ENCODE peak calls at places on chromosomes 3 and 15, in four cellular contexts. One of them, this sample, is unnamed.

GRCh38 chr3:12886106-12886679 is 44.8 kb upstream of the RPL32 start:
- DNase-seq in dorsolateral prefrontal cortex: no peak
- DNase-seq in OCI-LY7: peak; percentile 54
- DNase-seq in fibroblast of pulmonary artery: no peak
- DNase-seq in this sample: no peak

GRCh38 chr3:13083898-13084297 is 10.7 kb upstream of the IQSEC1 start:
- DNase-seq in dorsolateral prefrontal cortex: no peak
- DNase-seq in OCI-LY7: peak; percentile 88
- DNase-seq in fibroblast of pulmonary artery: no peak
- DNase-seq in this sample: peak; percentile 56

GRCh38 chr15:64776402-64776786 is 1.0 kb upstream of the RBPMS2 start:
- DNase-seq in dorsolateral prefrontal cortex: no peak
- DNase-seq in OCI-LY7: no peak
- DNase-seq in fibroblast of pulmonary artery: no peak
- DNase-seq in this sample: no peak

GRCh38 chr3:143970773-143971366 is 753 bp upstream of the DIPK2A start:
- DNase-seq in dorsolateral prefrontal cortex: peak; percentile 70
- DNase-seq in OCI-LY7: peak; percentile 71
- DNase-seq in fibroblast of pulmonary artery: no peak
- DNase-seq in this sample: peak; percentile 55

GRCh38 chr3:171285287-171285686 is 174.9 kb downstream of the TNIK start:
- DNase-seq in dorsolateral prefrontal cortex: no peak
- DNase-seq in OCI-LY7: no peak
- DNase-seq in fibroblast of pulmonary artery: no peak
- DNase-seq in this sample: no peak

GRCh38 chr15:101167791-101168462 is 83.9 kb downstream of the CHSY1 start:
- DNase-seq in dorsolateral prefrontal cortex: no peak
- DNase-seq in OCI-LY7: no peak
- DNase-seq in fibroblast of pulmonary artery: peak; percentile 95
- DNase-seq in this sample: no peak

GRCh38 chr3:170117134-170117533 is 64.4 kb downstream of the PHC3 start:
- DNase-seq in dorsolateral prefrontal cortex: no peak
- DNase-seq in OCI-LY7: peak; percentile 10
- DNase-seq in fibroblast of pulmonary artery: peak; percentile 20
- DNase-seq in this sample: no peak

GRCh38 chr3:32797776-32798175 is 20.0 kb upstream of the TRIM71 start:
- DNase-seq in dorsolateral prefrontal cortex: no peak
- DNase-seq in OCI-LY7: no peak
- DNase-seq in fibroblast of pulmonary artery: no peak
- DNase-seq in this sample: no peak

GRCh38 chr15:73575636-73576247 is 57.4 kb downstream of the NPTN start:
- DNase-seq in dorsolateral prefrontal cortex: no peak
- DNase-seq in OCI-LY7: no peak
- DNase-seq in fibroblast of pulmonary artery: peak; percentile 66
- DNase-seq in this sample: no peak

GRCh38 chr3:132418916-132419315 is 1.6 kb downstream of the DNAJC13 start:
- DNase-seq in dorsolateral prefrontal cortex: no peak
- DNase-seq in OCI-LY7: no peak
- DNase-seq in fibroblast of pulmonary artery: peak; percentile 40
- DNase-seq in this sample: no peak

GRCh38 chr3:107904536-107905066 is 186.2 kb downstream of the CD47 start:
- DNase-seq in dorsolateral prefrontal cortex: no peak
- DNase-seq in OCI-LY7: no peak
- DNase-seq in fibroblast of pulmonary artery: peak; percentile 28
- DNase-seq in this sample: no peak

GRCh38 chr3:55775366-55775765 is 288.3 kb upstream of the WNT5A start:
- DNase-seq in dorsolateral prefrontal cortex: no peak
- DNase-seq in OCI-LY7: no peak
- DNase-seq in fibroblast of pulmonary artery: no peak
- DNase-seq in this sample: no peak

GRCh38 chr15:94375997-94376396 is 144.6 kb downstream of the MCTP2 start:
- DNase-seq in dorsolateral prefrontal cortex: no peak
- DNase-seq in OCI-LY7: peak; percentile 13
- DNase-seq in fibroblast of pulmonary artery: no peak
- DNase-seq in this sample: no peak
- TF ChIP-seq CTCF in dorsolateral prefrontal cortex: no peak
- TF ChIP-seq CTCF in OCI-LY7: peak; percentile 54
- TF ChIP-seq CTCF in fibroblast of pulmonary artery: no peak
- TF ChIP-seq CTCF in this sample: no peak

GRCh38 chr3:65398953-65399352 is 639.8 kb downstream of the MAGI1 start:
- DNase-seq in dorsolateral prefrontal cortex: no peak
- DNase-seq in OCI-LY7: no peak
- DNase-seq in fibroblast of pulmonary artery: no peak
- DNase-seq in this sample: no peak
- TF ChIP-seq CTCF in dorsolateral prefrontal cortex: no peak
- TF ChIP-seq CTCF in OCI-LY7: no peak
- TF ChIP-seq CTCF in fibroblast of pulmonary artery: no peak
- TF ChIP-seq CTCF in this sample: no peak

GRCh38 chr3:119034256-119035013 is at the start of gene IGSF11:
- DNase-seq in dorsolateral prefrontal cortex: peak; percentile 92
- DNase-seq in OCI-LY7: peak; percentile 26
- DNase-seq in fibroblast of pulmonary artery: peak; percentile 38
- DNase-seq in this sample: peak; percentile 91
- TF ChIP-seq CTCF in dorsolateral prefrontal cortex: peak; percentile 78
- TF ChIP-seq CTCF in OCI-LY7: no peak
- TF ChIP-seq CTCF in fibroblast of pulmonary artery: no peak
- TF ChIP-seq CTCF in this sample: peak; percentile 91

DNA sequence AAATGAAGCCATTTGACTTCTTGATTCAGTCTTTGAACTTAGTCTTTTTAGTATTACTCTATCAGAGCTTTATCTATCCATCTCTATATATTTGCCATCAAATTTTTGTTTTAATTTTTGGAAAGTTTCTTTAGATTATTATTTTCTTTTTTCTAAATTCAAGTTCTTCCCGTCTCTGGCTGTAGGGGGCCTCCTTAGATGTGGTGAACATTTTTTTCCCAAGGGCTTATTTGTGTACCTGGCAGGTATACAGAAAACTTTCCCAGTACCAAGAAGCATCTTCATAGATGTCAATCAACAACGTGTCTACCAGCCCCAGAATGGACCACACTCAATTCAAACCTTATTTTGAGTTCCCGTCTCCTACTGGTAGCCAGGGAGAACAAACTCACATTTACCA is 486.8 kb upstream of the CNTN4 start:
- DNase-seq in dorsolateral prefrontal cortex: no peak
- DNase-seq in OCI-LY7: no peak
- DNase-seq in fibroblast of pulmonary artery: no peak
- DNase-seq in this sample: no peak
- TF ChIP-seq CTCF in dorsolateral prefrontal cortex: no peak
- TF ChIP-seq CTCF in OCI-LY7: peak; percentile 33
- TF ChIP-seq CTCF in fibroblast of pulmonary artery: no peak
- TF ChIP-seq CTCF in this sample: no peak

This sample was measured in GM13976.